ENCODE peak calls at places on chromosomes 6 and 20, in ten cellular contexts. U, F, J, N, C, M, X, T, H and Q are unnamed samples.

GRCh38 chr20:53316221-53316937 is 277.3 kb downstream of the ZNF217 start:
- DNase-seq in U (no peak), F (no peak), J (no peak), N (no peak), C (no peak), M (no peak), X (no peak), T (no peak), H (no peak), Q (no peak)

GRCh38 chr6:156752666-156753301 is 24.4 kb upstream of the ARID1B start:
- DNase-seq in U (no peak), F (no peak), J (no peak), N (no peak), C (no peak), M (no peak), X (no peak), T (no peak), H (no peak), Q (no peak)

GRCh38 chr6:168216741-168217140 is 102.8 kb downstream of the DACT2 start:
- DNase-seq in U (no peak), F (no peak), J (no peak), N (no peak), C (no peak), M (no peak), X (peak; percentile 72), T (no peak), H (no peak), Q (no peak)

GRCh38 chr20:59149678-59150504 is 13.7 kb upstream of the ZNF831 start:
- DNase-seq in U (peak; percentile 54), F (peak; percentile 61), J (no peak), N (peak; percentile 43), C (no peak), M (no peak), X (no peak), T (no peak), H (no peak), Q (no peak)

GRCh38 chr20:53129557-53129956 is 157.4 kb downstream of the TSHZ2 start:
- DNase-seq in U (no peak), F (no peak), J (no peak), N (no peak), C (no peak), M (no peak), X (no peak), T (no peak), H (no peak), Q (no peak)

GRCh38 chr6:106117579-106117978 is 31.4 kb downstream of the PRDM1 start:
- DNase-seq in U (peak; percentile 16), F (peak; percentile 46), J (no peak), N (no peak), C (no peak), M (no peak), X (no peak), T (no peak), H (no peak), Q (no peak)

GRCh38 chr6:52135217-52135616 is 47.8 kb upstream of the PKHD1 start:
- DNase-seq in U (no peak), F (no peak), J (no peak), N (no peak), C (no peak), M (no peak), X (no peak), T (no peak), H (no peak), Q (no peak)

GRCh38 chr6:151242420-151242841 is 2.7 kb downstream of the AKAP12 start:
- DNase-seq in U (no peak), F (no peak), J (no peak), N (no peak), C (no peak), M (peak; percentile 30), X (no peak), T (no peak), H (no peak), Q (no peak)

GRCh38 chr6:30942338-30943060 is 1.7 kb downstream of the MUCL3 start:
- DNase-seq in U (no peak), F (no peak), J (peak; percentile 83), N (no peak), C (peak; percentile 85), M (peak; percentile 85), X (peak; percentile 89), T (peak; percentile 90), H (peak; percentile 63), Q (peak; percentile 87)

GRCh38 chr6:116057766-116058165 is 2.9 kb downstream of the FRK start:
- DNase-seq in U (no peak), F (no peak), J (no peak), N (no peak), C (no peak), M (no peak), X (no peak), T (no peak), H (no peak), Q (no peak)

GRCh38 chr6:84547341-84547794 is 217.0 kb downstream of the TBX18 start:
- DNase-seq in U (no peak), F (no peak), J (no peak), N (no peak), C (no peak), M (no peak), X (no peak), T (no peak), H (no peak), Q (no peak)